ENCODE peak calls at places on chromosomes 1 and 21, in four cellular contexts. Q, W, B and X are unnamed samples.
A peak's percentile ranks its signal among the peaks of the same experiment; 100 is the strongest.

GRCh38 chr1:12152106-12152891 is 14.5 kb upstream of the TNFRSF1B start:
- DNase-seq in Q (no peak), W (no peak), B (no peak), X (no peak)

GRCh38 chr1:70745199-70745598 is 302.4 kb downstream of the PTGER3 start:
- DNase-seq in Q (no peak), W (no peak), B (no peak), X (no peak)

GRCh38 chr1:164756741-164757140 is 197.8 kb downstream of the PBX1 start:
- DNase-seq in Q (no peak), W (no peak), B (peak; percentile 50), X (no peak)

GRCh38 chr1:247576514-247576913 is 11.6 kb upstream of the OR2G2 start:
- DNase-seq in Q (no peak), W (no peak), B (no peak), X (no peak)

GRCh38 chr1:13583964-13584791 is 546 bp downstream of the PDPN start:
- DNase-seq in Q (no peak), W (no peak), B (no peak), X (peak; percentile 78)

GRCh38 chr1:32249831-32250525 is 1.1 kb upstream of the LCK start:
- DNase-seq in Q (peak; percentile 94), W (peak; percentile 88), B (peak; percentile 46), X (no peak)

GRCh38 chr1:89620664-89621063 is 12.3 kb upstream of the LRRC8C start:
- DNase-seq in Q (no peak), W (no peak), B (no peak), X (no peak)

GRCh38 chr1:19430121-19431068 is 54.9 kb downstream of the CAPZB start:
- DNase-seq in Q (no peak), W (peak; percentile 85), B (peak; percentile 80), X (no peak)

GRCh38 chr1:242876021-242876420 is 351.5 kb upstream of the PLD5 start:
- DNase-seq in Q (no peak), W (no peak), B (no peak), X (no peak)

GRCh38 chr21:36211660-36212512 is 55.3 kb downstream of the DOP1B start:
- DNase-seq in Q (peak; percentile 21), W (no peak), B (peak; percentile 93), X (no peak)

GRCh38 chr1:109569323-109569722 is 20.9 kb downstream of the GNAI3 start:
- DNase-seq in Q (no peak), W (peak; percentile 48), B (no peak), X (no peak)

GRCh38 chr1:226662704-226663326 is 76.3 kb downstream of the ITPKB start:
- DNase-seq in Q (peak; percentile 91), W (peak; percentile 86), B (peak; percentile 100), X (peak; percentile 90)

GRCh38 chr1:174788981-174789380 is 210.8 kb upstream of the CACYBP start:
- DNase-seq in Q (no peak), W (no peak), B (peak; percentile 87), X (no peak)

GRCh38 chr21:46116846-46117585 is 19.1 kb downstream of the COL6A2 start:
- DNase-seq in Q (peak; percentile 65), W (no peak), B (no peak), X (peak; percentile 38)

GRCh38 chr1:224565186-224565585 is 50.9 kb upstream of the CNIH3 start:
- DNase-seq in Q (no peak), W (peak; percentile 16), B (peak; percentile 92), X (peak; percentile 89)

GRCh38 chr1:27928216-27928954 is 6.4 kb upstream of the SMPDL3B start:
- DNase-seq in Q (no peak), W (no peak), B (no peak), X (no peak)

GRCh38 chr1:22341791-22342605 is 109.7 kb upstream of the ZBTB40 start:
- DNase-seq in Q (peak; percentile 65), W (peak; percentile 43), B (peak; percentile 28), X (no peak)

GRCh38 chr21:42227909-42228708 is 9.2 kb downstream of the ABCG1 start:
- DNase-seq in Q (peak; percentile 97), W (peak; percentile 89), B (peak; percentile 91), X (peak; percentile 96)

GRCh38 chr1:151892190-151892589 is 17.1 kb downstream of the THEM4 start:
- DNase-seq in Q (no peak), W (no peak), B (peak; percentile 34), X (no peak)

GRCh38 chr1:34844252-34844634 is 15.3 kb downstream of the SMIM12 start:
- DNase-seq in Q (no peak), W (peak; percentile 77), B (no peak), X (no peak)

GRCh38 chr1:160261526-160261877 is 847 bp downstream of the DCAF8 start:
- DNase-seq in Q (no peak), W (peak; percentile 85), B (peak; percentile 91), X (peak; percentile 59)

GRCh38 chr21:38716088-38716487 is 89.6 kb upstream of the ETS2 start:
- DNase-seq in Q (no peak), W (no peak), B (no peak), X (no peak)

GRCh38 chr21:35529141-35529863 is 480.2 kb upstream of the RUNX1 start:
- DNase-seq in Q (no peak), W (no peak), B (peak; percentile 72), X (peak; percentile 10)

GRCh38 chr1:183942933-183943693 is 94.4 kb downstream of the COLGALT2 start:
- DNase-seq in Q (no peak), W (no peak), B (peak; percentile 98), X (peak; percentile 92)

GRCh38 chr1:43716559-43717281 is 9.4 kb downstream of the ST3GAL3 start:
- DNase-seq in Q (no peak), W (no peak), B (no peak), X (no peak)

GRCh38 chr1:83959824-83960441 is 39.0 kb downstream of the TTLL7 start:
- DNase-seq in Q (no peak), W (no peak), B (peak; percentile 79), X (no peak)

GRCh38 chr21:42013901-42014300 is 3.7 kb upstream of the ZBTB21 start:
- DNase-seq in Q (no peak), W (no peak), B (no peak), X (no peak)

GRCh38 chr1:43282220-43283195 is 2.9 kb downstream of the C1orf210 start:
- DNase-seq in Q (peak; percentile 51), W (no peak), B (no peak), X (no peak)

GRCh38 chr1:117633423-117633822 is 27.6 kb downstream of the TENT5C start:
- DNase-seq in Q (peak; percentile 45), W (no peak), B (no peak), X (peak; percentile 78)

GRCh38 chr1:206776239-206776638 is 3.9 kb upstream of the IL10 start:
- DNase-seq in Q (no peak), W (no peak), B (no peak), X (no peak)

GRCh38 chr1:7432102-7432895 is 338.8 kb upstream of the VAMP3 start:
- DNase-seq in Q (peak; percentile 60), W (no peak), B (no peak), X (no peak)

GRCh38 chr1:117735045-117735992 is 129.5 kb downstream of the TENT5C start:
- DNase-seq in Q (peak; percentile 66), W (peak; percentile 65), B (peak; percentile 61), X (peak; percentile 52)

DNA sequence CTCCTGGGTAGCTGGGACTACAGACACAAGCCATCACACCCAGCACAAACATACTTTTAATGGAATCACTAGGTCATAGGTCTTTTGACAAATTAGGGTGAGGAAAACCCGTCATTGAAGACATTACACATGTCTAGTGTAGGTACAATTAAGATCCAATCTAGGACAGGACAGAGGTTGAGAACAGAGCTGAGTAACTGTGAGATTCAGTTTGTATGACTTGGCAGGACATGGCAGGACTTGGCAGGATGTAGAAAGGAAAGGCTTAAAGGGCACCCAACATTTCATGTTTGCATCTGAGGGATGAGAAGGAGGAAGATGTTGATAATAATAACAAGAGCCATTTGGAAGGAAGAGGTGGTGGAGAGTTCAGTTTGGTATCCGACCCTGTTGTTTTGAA is 483.8 kb downstream of the PCP4 start:
- DNase-seq in Q (no peak), W (no peak), B (no peak), X (no peak)
- H3K36me3 ChIP-seq in Q (no peaks in the 10 kb centered on the region), W (no peaks in the 10 kb centered on the region), B (no peaks in the 10 kb centered on the region), X (no peaks in the 10 kb centered on the region)

GRCh38 chr21:44865561-44866280 is 7.8 kb downstream of the PTTG1IP start:
- DNase-seq in Q (peak; percentile 84), W (no peak), B (no peak), X (no peak)
- H3K4me3 ChIP-seq in Q (peak overlapping the region; percentile 22), W (no peak overlapping the region), B (no peak overlapping the region), X (no peak overlapping the region)

GRCh38 chr1:211625040-211625439 is 46.1 kb upstream of the SLC30A1 start:
- DNase-seq in Q (no peak), W (no peak), B (peak; percentile 51), X (peak; percentile 39)

GRCh38 chr1:211623510-211623909 is 44.5 kb upstream of the SLC30A1 start:
- DNase-seq in Q (no peak), W (no peak), B (no peak), X (no peak)

GRCh38 chr1:211620097-211620496 is 41.1 kb upstream of the SLC30A1 start:
- DNase-seq in Q (no peak), W (no peak), B (no peak), X (no peak)

GRCh38 chr1:211619033-211619996 is 40.4 kb upstream of the SLC30A1 start:
- DNase-seq in Q (no peak), W (no peak), B (no peak), X (no peak)

DNA sequence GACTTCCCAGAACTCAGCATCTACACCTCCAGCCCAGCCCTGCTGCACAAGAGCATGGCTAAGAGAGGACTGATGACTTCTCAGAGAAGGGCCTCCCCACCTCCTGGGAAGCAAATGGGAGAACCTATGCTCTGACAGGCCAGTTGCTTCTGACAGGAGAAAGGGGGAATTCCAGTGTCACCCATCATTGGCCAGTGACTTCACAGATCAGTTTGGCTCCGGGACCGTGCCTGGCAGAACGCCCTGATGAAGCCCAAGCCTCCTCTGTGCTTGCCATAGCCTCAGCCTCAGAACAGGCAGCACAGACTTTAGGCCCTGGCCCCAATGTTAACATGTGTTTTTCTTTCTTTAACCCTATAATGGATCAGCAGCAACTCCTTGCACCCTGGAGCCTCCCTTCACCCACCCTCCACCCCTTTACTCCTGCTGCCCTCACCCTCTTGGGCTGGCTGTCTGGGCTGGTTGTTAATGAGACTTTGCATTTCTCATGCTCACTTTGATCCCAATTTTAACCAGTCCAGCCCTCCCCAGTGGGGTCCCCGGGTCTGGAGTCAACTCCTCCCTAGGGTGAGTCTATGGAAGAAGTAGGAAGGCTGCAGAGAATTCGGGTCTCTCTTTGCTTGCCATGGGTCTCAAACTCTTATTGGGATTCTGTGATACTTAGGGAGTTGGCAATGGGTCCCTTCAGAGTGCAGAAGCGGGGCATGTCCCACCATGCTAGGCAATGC is 42.7 kb upstream of the SLC30A1 start:
- DNase-seq in Q (no peak), W (no peak), B (peak; percentile 71), X (peak; percentile 62)
- H3K36me3 ChIP-seq in Q (no peaks in the 10 kb centered on the region), W (no peaks in the 10 kb centered on the region), B (no peaks in the 10 kb centered on the region), X (no peaks in the 10 kb centered on the region)

GRCh38 chr1:213397638-213398037 is 346.6 kb downstream of the RPS6KC1 start:
- DNase-seq in Q (no peak), W (no peak), B (no peak), X (no peak)

GRCh38 chr1:213394837-213395236 is 343.8 kb downstream of the RPS6KC1 start:
- DNase-seq in Q (no peak), W (no peak), B (no peak), X (no peak)

GRCh38 chr1:213393860-213394259 is 342.8 kb downstream of the RPS6KC1 start:
- DNase-seq in Q (no peak), W (no peak), B (no peak), X (no peak)

DNA sequence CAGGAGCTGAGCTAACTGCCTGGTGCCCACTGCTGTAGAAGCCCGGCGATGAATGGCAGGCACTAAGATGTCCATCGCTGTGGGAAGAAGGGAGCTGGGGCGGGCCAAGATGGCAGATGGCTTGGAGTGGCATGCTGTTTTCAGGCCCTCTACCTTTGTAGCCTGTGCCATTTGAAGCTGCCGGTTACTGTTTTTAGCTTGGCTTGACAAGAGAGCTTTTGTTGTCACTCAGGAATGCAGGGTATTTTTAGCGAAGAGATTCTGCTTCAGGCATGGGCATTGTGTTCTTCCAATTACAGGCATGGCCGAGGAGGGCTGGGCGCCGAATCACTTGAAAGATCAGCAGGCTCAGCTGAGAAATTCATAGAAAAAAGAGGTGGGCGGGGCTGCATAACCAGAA is 348.7 kb downstream of the RPS6KC1 start:
- DNase-seq in Q (no peak), W (no peak), B (no peak), X (no peak)
- H3K4me3 ChIP-seq in Q (no peak overlapping the region), W (no peak overlapping the region), B (no peak overlapping the region), X (no peak overlapping the region)